ENCODE peak calls at places on chromosomes 11 and 22, in five cellular contexts. C is WTC11, W is AG09309, S is suprapubic skin, Y is spleen. M is an unnamed sample.

GRCh38 chr22:39522567-39523300 is 2.4 kb downstream of the ATF4 start:
- DNase-seq in S (no peak), Y (peak), C (no peak), W (peak), M (no peak)

GRCh38 chr11:14644396-14645246 is 1.0 kb downstream of the PDE3B start:
- DNase-seq in S (no peak), W (no peak), C (peak), Y (peak), M (peak)

GRCh38 chr22:19872779-19873137 is 18.1 kb upstream of the GNB1L start:
- DNase-seq in C (peak), Y (peak), W (no peak), S (peak), M (peak)

GRCh38 chr11:130199792-130200191 is 40.2 kb downstream of the ST14 start:
- DNase-seq in S (no peak), Y (no peak), W (no peak), C (no peak), M (no peak)

GRCh38 chr22:45631140-45631539 is 40.5 kb upstream of the ATXN10 start:
- DNase-seq in C (peak), W (no peak), S (no peak), Y (peak), M (peak)

GRCh38 chr11:72519220-72519881 is 85.0 kb upstream of the CLPB start:
- DNase-seq in Y (no peak), S (no peak), C (no peak), W (no peak), M (no peak)

GRCh38 chr11:78941226-78941851 is 366.7 kb upstream of the NARS2 start:
- DNase-seq in C (no peak), S (no peak), Y (no peak), W (no peak), M (peak)

GRCh38 chr22:37681001-37681424 is 5.1 kb upstream of the NOL12 start:
- DNase-seq in Y (no peak), S (no peak), W (no peak), C (no peak), M (no peak)

GRCh38 chr11:76265771-76266241 is 59.5 kb upstream of the WNT11 start:
- DNase-seq in W (no peak), Y (no peak), S (no peak), C (no peak), M (no peak)

GRCh38 chr11:2348986-2349385 is 28.1 kb upstream of the CD81 start:
- DNase-seq in S (no peak), Y (no peak), W (no peak), C (no peak), M (no peak)

GRCh38 chr22:39671936-39672335 is 101.4 kb downstream of the CACNA1I start:
- DNase-seq in Y (no peak), W (no peak), C (no peak), S (no peak), M (no peak)

GRCh38 chr22:30947163-30947820 is 21.3 kb downstream of the MORC2 start:
- DNase-seq in C (no peak), W (no peak), Y (no peak), S (no peak), M (peak)

GRCh38 chr11:84260862-84261261 is 974.7 kb upstream of the CCDC90B start:
- DNase-seq in W (no peak), Y (no peak), C (no peak), S (no peak), M (no peak)

GRCh38 chr11:132987936-132988335 is 544.4 kb downstream of the OPCML start:
- DNase-seq in Y (no peak), S (no peak), W (no peak), C (no peak), M (no peak)

GRCh38 chr22:40507491-40507890 is 129.0 kb downstream of the MRTFA start:
- DNase-seq in Y (no peak), S (no peak), C (no peak), W (no peak), M (no peak)

GRCh38 chr22:28425211-28425610 is 254.4 kb downstream of the TTC28 start:
- DNase-seq in C (no peak), S (no peak), W (no peak), Y (no peak), M (no peak)

GRCh38 chr11:103862049-103862826 is 174.2 kb upstream of the DDI1 start:
- DNase-seq in Y (no peak), W (no peak), S (no peak), C (no peak), M (no peak)

GRCh38 chr11:14150878-14151277 is 188.4 kb downstream of the SPON1 start:
- DNase-seq in C (no peak), S (no peak), Y (no peak), W (no peak), M (no peak)

GRCh38 chr11:37504066-37504611 is 906.1 kb upstream of the RAG2 start:
- DNase-seq in C (no peak), Y (no peak), W (peak), S (no peak), M (no peak)

GRCh38 chr11:59263225-59263894 is 50.6 kb upstream of the MPEG1 start:
- DNase-seq in S (no peak), C (peak), Y (peak), W (no peak), M (no peak)

GRCh38 chr11:67345949-67346819 is 7.2 kb downstream of the POLD4 start:
- DNase-seq in S (no peak), C (no peak), W (peak), Y (no peak), M (no peak)

GRCh38 chr11:6693342-6694228 is 10.4 kb upstream of the MRPL17 start:
- DNase-seq in S (no peak), W (peak), Y (no peak), C (no peak), M (no peak)

GRCh38 chr11:2868604-2869526 is 16.7 kb downstream of the CDKN1C start:
- DNase-seq in Y (no peak), W (no peak), C (no peak), S (no peak), M (peak)

GRCh38 chr11:36265793-36266628 is 23.2 kb downstream of the COMMD9 start:
- DNase-seq in Y (peak), S (no peak), C (peak), W (no peak), M (peak)

GRCh38 chr22:42270512-42271190 is at the start of gene TCF20:
- DNase-seq in C (peak), S (no peak), W (no peak), Y (peak), M (peak)

GRCh38 chr11:112723676-112724075 is 237.5 kb upstream of the NCAM1 start:
- DNase-seq in W (no peak), S (no peak), C (no peak), Y (no peak), M (no peak)

GRCh38 chr22:19687561-19688300 is 26.6 kb upstream of the SEPTIN5 start:
- DNase-seq in Y (peak), W (no peak), S (peak), C (no peak), M (no peak)

GRCh38 chr11:114260483-114260882 is 35.7 kb upstream of the NNMT start:
- DNase-seq in C (no peak), S (no peak), Y (no peak), W (no peak), M (no peak)

GRCh38 chr11:118615282-118615979 is 8.0 kb downstream of the PHLDB1 start:
- DNase-seq in S (peak), W (no peak), Y (peak), C (peak), M (peak)

GRCh38 chr22:17303840-17304779 is 65.2 kb upstream of the CECR2 start:
- DNase-seq in C (no peak), S (no peak), Y (peak), W (no peak), M (no peak)

GRCh38 chr22:26848244-26848920 is 191.0 kb downstream of the MIAT start:
- DNase-seq in W (no peak), C (no peak), S (no peak), Y (no peak), M (no peak)

GRCh38 chr11:9660886-9661285 is 3.0 kb upstream of the SWAP70 start:
- DNase-seq in W (no peak), S (no peak), C (no peak), Y (no peak), M (no peak)

GRCh38 chr11:9662273-9662672 is 1.6 kb upstream of the SWAP70 start:
- DNase-seq in W (no peak), S (no peak), Y (no peak), C (no peak), M (no peak)

GRCh38 chr11:9665749-9666148 is 1.9 kb downstream of the SWAP70 start:
- DNase-seq in C (no peak), S (no peak), W (no peak), Y (no peak), M (no peak)

GRCh38 chr11:9664276-9665171 is 647 bp downstream of the SWAP70 start:
- DNase-seq in Y (peak), C (peak), S (peak), W (no peak), M (no peak)

DNA sequence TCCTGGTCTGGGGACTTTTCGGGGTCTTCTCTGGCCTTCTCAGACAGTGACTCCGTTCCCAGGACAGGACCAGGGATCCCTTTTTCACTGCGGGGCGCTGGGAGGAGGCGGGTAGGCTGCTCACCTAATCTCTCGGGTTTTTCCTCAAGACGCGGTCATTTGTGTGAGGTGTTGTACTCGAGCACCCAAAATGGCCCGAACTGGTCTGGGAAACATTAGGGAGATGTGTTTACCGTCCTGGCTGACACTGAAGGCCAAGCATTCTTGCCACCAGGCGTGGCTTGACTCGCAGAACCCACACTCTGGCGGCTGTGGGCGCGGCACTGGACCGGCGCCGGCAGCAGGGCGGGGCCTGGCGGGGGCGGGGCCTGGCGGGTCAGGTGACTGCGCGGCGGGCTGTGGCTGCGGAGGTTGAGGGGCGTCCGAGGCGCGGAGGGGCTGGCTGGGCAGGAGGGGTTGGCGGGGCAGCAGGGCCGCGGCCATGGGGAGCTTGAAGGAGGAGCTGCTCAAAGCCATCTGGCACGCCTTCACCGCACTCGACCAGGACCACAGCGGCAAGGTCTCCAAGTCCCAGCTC is at the start of gene SWAP70:
- DNase-seq in S (peak), W (peak), Y (peak), C (peak), M (peak)
- TF ChIP-seq CTCF in S (peak), W (peak), Y (peak), C (no peak), M (no peak)

GRCh38 chr11:64101461-64101860 is 64.5 kb downstream of the MACROD1 start:
- DNase-seq in Y (no peak), W (no peak), S (no peak), C (no peak), M (no peak)

GRCh38 chr11:64100782-64101358 is 65.0 kb downstream of the MACROD1 start:
- DNase-seq in C (no peak), S (no peak), W (no peak), Y (no peak), M (no peak)

GRCh38 chr11:64102005-64102738 is 63.7 kb downstream of the MACROD1 start:
- DNase-seq in S (no peak), C (no peak), Y (no peak), W (no peak), M (no peak)

GRCh38 chr11:64099436-64099835 is 63.7 kb downstream of the FLRT1 start:
- DNase-seq in S (no peak), Y (no peak), W (no peak), C (no peak), M (no peak)

DNA sequence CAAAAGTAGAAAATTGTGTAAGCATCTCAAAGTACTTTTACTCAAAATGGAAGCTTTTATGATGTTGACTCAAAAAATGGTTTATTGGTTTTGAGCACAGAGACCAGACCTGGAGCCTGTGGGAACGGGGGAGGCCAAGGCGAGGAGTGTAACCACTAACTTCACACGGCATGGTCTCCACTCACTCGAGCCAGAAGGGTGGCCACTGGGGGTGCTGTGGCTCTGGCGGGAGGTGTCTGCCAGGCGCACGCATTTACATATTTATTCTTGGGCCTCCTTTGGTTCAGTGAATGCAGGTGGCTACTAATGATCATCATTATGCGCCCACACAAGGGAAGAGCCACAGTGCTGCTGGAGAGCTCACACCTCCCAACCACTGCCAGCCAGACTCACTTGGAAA is 64.6 kb downstream of the FLRT1 start:
- DNase-seq in Y (no peak), W (no peak), S (no peak), C (peak), M (no peak)
- TF ChIP-seq CTCF in Y (no peak), W (peak), S (no peak), C (no peak), M (no peak)

GRCh38 chr11:96242191-96242845 is 100.7 kb downstream of the MAML2 start:
- DNase-seq in W (no peak), C (no peak), Y (no peak), S (no peak), M (no peak)

GRCh38 chr11:96238563-96239166 is 104.3 kb downstream of the MAML2 start:
- DNase-seq in S (no peak), W (no peak), C (no peak), Y (no peak), M (no peak)

GRCh38 chr11:96242971-96243647 is 99.9 kb downstream of the MAML2 start:
- DNase-seq in S (peak), C (peak), Y (peak), W (peak), M (peak)

GRCh38 chr11:96237759-96238158 is 105.2 kb downstream of the MAML2 start:
- DNase-seq in S (no peak), C (no peak), Y (no peak), W (no peak), M (no peak)

DNA sequence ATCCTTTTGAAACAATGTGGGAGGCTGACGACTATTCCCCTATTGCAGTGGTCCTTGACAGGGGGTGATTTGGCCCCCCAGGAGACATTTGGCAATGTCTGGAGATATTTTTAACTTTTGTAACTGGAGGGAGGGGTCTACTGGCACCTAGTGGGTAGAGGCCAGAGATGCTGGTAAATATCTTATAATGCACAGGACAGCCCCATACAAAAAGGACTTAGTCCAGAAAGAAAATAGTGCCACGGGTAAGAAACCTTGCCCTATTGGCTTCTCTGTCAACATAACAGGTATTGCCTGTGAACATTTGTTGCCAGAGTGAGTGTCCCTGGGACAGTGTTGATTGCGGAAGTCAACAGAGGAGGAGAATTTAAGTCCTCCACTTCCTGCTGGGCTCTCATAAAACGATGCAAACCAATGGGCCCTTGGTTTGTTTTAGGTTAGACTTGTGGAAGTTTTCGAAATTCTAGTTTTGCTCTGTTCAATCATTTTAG is 101.6 kb downstream of the MAML2 start:
- DNase-seq in S (no peak), W (no peak), C (no peak), Y (no peak), M (no peak)
- TF ChIP-seq CTCF in S (no peak), W (peak), C (no peak), Y (no peak), M (no peak)

GRCh38 chr11:69359735-69360470 is 65.9 kb downstream of the MYEOV start:
- DNase-seq in W (no peak), Y (no peak), S (no peak), C (no peak), M (no peak)

GRCh38 chr11:69361466-69361865 is 67.5 kb downstream of the MYEOV start:
- DNase-seq in S (no peak), Y (no peak), C (no peak), W (no peak), M (no peak)

GRCh38 chr11:69360606-69361005 is 66.7 kb downstream of the MYEOV start:
- DNase-seq in C (no peak), W (no peak), S (peak), Y (no peak), M (no peak)

GRCh38 chr11:69361048-69361447 is 67.1 kb downstream of the MYEOV start:
- DNase-seq in Y (no peak), C (no peak), W (no peak), S (peak), M (no peak)

DNA sequence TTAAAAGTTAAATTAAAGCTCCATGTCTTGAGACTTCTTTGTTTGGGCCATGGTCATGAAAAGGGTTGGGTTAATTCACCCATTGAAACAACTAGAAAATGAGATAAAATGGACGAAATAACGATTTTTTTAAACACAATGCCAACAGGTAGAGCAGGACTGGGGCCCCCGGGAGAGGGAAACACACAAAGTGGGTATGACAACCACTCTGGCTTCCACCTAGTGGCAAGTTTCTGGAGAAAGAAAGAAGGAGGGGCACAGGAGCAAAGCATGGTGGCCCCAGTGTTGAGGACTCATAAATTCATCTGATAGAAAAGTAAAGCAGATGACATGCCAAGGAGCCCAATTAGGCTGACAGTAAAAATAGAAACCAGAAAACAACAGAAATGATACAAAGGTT is 68.4 kb downstream of the MYEOV start:
- DNase-seq in Y (no peak), C (no peak), W (no peak), S (peak), M (no peak)
- TF ChIP-seq CTCF in Y (no peak), C (no peak), W (no peak), S (no peak), M (no peak)

GRCh38 chr11:17353228-17354021 is 1.8 kb downstream of the NCR3LG1 start:
- DNase-seq in Y (peak), S (peak), C (peak), W (no peak), M (peak)
- TF ChIP-seq CTCF in Y (no peak), S (no peak), C (no peak), W (no peak), M (no peak)

DNA sequence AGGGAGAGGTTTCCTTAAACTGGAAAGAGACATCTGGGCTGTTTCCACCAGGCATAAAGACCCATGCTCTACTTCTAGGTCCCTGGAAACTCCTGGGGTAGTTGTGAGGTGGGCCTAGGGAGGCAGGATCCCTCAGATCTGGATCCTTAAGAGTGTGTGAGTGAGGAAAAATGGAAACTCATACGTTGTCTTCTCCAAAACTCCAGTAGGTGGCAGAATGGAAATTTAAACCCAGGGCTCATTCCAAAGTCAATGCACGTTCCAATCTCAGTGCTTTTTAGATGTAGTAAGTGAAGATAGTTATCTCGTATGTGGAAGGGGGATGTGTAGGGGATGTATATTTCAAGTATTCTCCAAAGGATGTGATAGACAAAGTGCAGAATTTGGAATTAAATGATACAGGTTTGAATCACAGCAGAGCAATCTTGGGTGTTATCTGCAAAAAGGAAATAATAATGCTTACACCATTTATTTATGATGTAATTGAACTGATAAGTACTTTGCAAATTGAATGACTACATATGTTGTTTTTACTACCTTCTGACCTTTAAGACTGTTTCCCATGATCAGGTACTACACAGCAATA is 13.1 kb upstream of the MMP1 start:
- DNase-seq in C (no peak), S (no peak), Y (no peak), W (no peak), M (no peak)
- TF ChIP-seq CTCF in C (no peak), S (no peak), Y (no peak), W (peak), M (peak)